ENCODE peak calls at places on chromosomes 4 and X, in six cellular contexts. X, U, I, F, Z and A are unnamed samples.

GRCh38 chr4:183074288-183074990 is 24.6 kb upstream of the WWC2 start:
- DNase-seq in Z (no peak), F (no peak), X (no peak), I (peak), U (no peak), A (no peak)

GRCh38 chr4:83093060-83093640 is 21.4 kb downstream of the PLAC8 start:
- DNase-seq in X (no peak), I (peak), Z (no peak), F (no peak), U (no peak), A (no peak)

GRCh38 chr4:103773691-103774231 is 54.0 kb upstream of the TACR3 start:
- DNase-seq in U (peak), X (no peak), Z (no peak), F (no peak), I (peak), A (no peak)

GRCh38 chr4:151315212-151315886 is 10.1 kb downstream of the SH3D19 start:
- DNase-seq in I (no peak), X (no peak), F (no peak), Z (no peak), U (no peak), A (no peak)

GRCh38 chrX:103183912-103184311 is 31.0 kb upstream of the BEX4 start:
- DNase-seq in U (peak), Z (no peak), I (no peak), X (no peak), F (no peak), A (no peak)

GRCh38 chrX:148310402-148311200 is 189.8 kb upstream of the AFF2 start:
- DNase-seq in U (no peak), Z (no peak), F (peak), X (no peak), I (no peak), A (peak)

GRCh38 chrX:2701600-2701999 is 10.5 kb downstream of the CD99 start:
- DNase-seq in I (no peak), X (no peak), F (no peak), U (no peak), Z (no peak), A (no peak)

GRCh38 chr4:153834901-153835300 is 46.0 kb upstream of the SFRP2 start:
- DNase-seq in Z (no peak), U (no peak), F (no peak), I (no peak), X (no peak), A (no peak)

GRCh38 chr4:1366371-1367229 is 19.6 kb downstream of the UVSSA start:
- DNase-seq in U (no peak), Z (no peak), I (no peak), F (no peak), X (no peak), A (no peak)

GRCh38 chr4:43066415-43066814 is 173.9 kb downstream of the GRXCR1 start:
- DNase-seq in F (no peak), I (no peak), Z (no peak), X (no peak), U (no peak), A (no peak)

GRCh38 chr4:151968643-151969042 is 207.8 kb upstream of the GATB start:
- DNase-seq in X (no peak), I (no peak), Z (no peak), F (no peak), U (no peak), A (no peak)

GRCh38 chr4:65502151-65502691 is 168.1 kb downstream of the EPHA5 start:
- DNase-seq in U (no peak), X (no peak), I (no peak), F (no peak), Z (peak), A (no peak)

GRCh38 chr4:34181311-34181808 is 2063.0 kb downstream of the ARAP2 start:
- DNase-seq in X (no peak), F (no peak), I (no peak), Z (peak), U (no peak), A (no peak)

GRCh38 chrX:6053126-6053625 is 175.5 kb downstream of the NLGN4X start:
- DNase-seq in I (no peak), F (no peak), U (no peak), X (no peak), Z (no peak), A (no peak)

GRCh38 chrX:110180928-110181310 is 137.0 kb downstream of the AMMECR1 start:
- DNase-seq in I (no peak), Z (no peak), X (no peak), F (no peak), U (no peak), A (no peak)

GRCh38 chr4:103306870-103307345 is 108.8 kb upstream of the CENPE start:
- DNase-seq in X (no peak), U (peak), F (no peak), I (peak), Z (no peak), A (no peak)

GRCh38 chr4:188127157-188127874 is 11.9 kb upstream of the TRIML1 start:
- DNase-seq in F (no peak), X (no peak), Z (peak), U (no peak), I (no peak), A (no peak)

GRCh38 chr4:54784188-54784671 is 126.5 kb downstream of the KIT start:
- DNase-seq in U (no peak), I (no peak), Z (peak), F (no peak), X (no peak), A (no peak)

GRCh38 chr4:8906991-8907595 is 35.5 kb upstream of the HMX1 start:
- DNase-seq in U (no peak), F (no peak), I (no peak), X (no peak), Z (no peak), A (no peak)

GRCh38 chr4:156556326-156556725 is 415.3 kb downstream of the PDGFC start:
- DNase-seq in X (no peak), Z (no peak), U (no peak), I (no peak), F (no peak), A (no peak)

GRCh38 chrX:71534773-71535544 is 2.1 kb downstream of the OGT start:
- DNase-seq in X (no peak), I (no peak), F (no peak), U (no peak), Z (no peak), A (no peak)

GRCh38 chr4:8821151-8821950 is 50.3 kb downstream of the HMX1 start:
- DNase-seq in I (peak), U (no peak), X (no peak), F (no peak), Z (no peak), A (no peak)

GRCh38 chrX:50813843-50814661 is at the start of gene SHROOM4:
- DNase-seq in X (no peak), U (peak), Z (no peak), I (peak), F (no peak), A (no peak)